ENCODE peak calls at places on chromosome 1, in six cellular contexts. R, X, V, Z, B and N are unnamed samples.

GRCh38 chr1:3466366-3467075 is 12.1 kb downstream of the ARHGEF16 start:
- DNase-seq in V (no peak), X (no peak), R (no peak), Z (no peak), B (no peak), N (no peak)

GRCh38 chr1:93753766-93754763 is 72.4 kb upstream of the BCAR3 start:
- DNase-seq in B (no peak), Z (peak), V (peak), R (no peak), X (peak), N (no peak)

GRCh38 chr1:44025816-44026215 is 5.4 kb downstream of the SLC6A9 start:
- DNase-seq in X (no peak), B (no peak), V (no peak), Z (no peak), R (no peak), N (no peak)

GRCh38 chr1:181423301-181423918 is 59.9 kb upstream of the CACNA1E start:
- DNase-seq in B (no peak), V (peak), Z (peak), X (peak), R (peak), N (peak)

GRCh38 chr1:172360960-172361359 is 59.5 kb upstream of the C1orf105 start:
- DNase-seq in R (no peak), X (no peak), B (no peak), V (no peak), Z (no peak), N (no peak)

GRCh38 chr1:108865316-108865910 is 8.5 kb upstream of the AKNAD1 start:
- DNase-seq in B (no peak), R (no peak), V (no peak), X (no peak), Z (no peak), N (no peak)

GRCh38 chr1:244965182-244965581 is 100.8 kb upstream of the HNRNPU start:
- DNase-seq in X (no peak), B (no peak), Z (peak), R (no peak), V (no peak), N (no peak)

GRCh38 chr1:23369335-23370013 is at the start of gene ZNF436:
- DNase-seq in Z (peak), R (no peak), V (peak), B (no peak), X (peak), N (peak)

GRCh38 chr1:86069757-86070145 is 86.8 kb downstream of the COL24A1 start:
- DNase-seq in R (no peak), X (no peak), Z (peak), V (peak), B (no peak), N (no peak)

GRCh38 chr1:12411747-12412146 is 181.9 kb downstream of the VPS13D start:
- DNase-seq in Z (no peak), R (no peak), X (no peak), B (no peak), V (no peak), N (no peak)